ENCODE peak calls at places on chromosome 9, in six cellular contexts. Q, A, M, T, B and L are unnamed samples.

GRCh38 chr9:131289301-131290038 is at the start of gene PLPP7:
- DNase-seq in Q (peak; percentile 53), A (no peak), M (peak; percentile 56), T (no peak), B (peak; percentile 48), L (peak; percentile 77)

GRCh38 chr9:131824175-131824594 is 84.3 kb upstream of the RAPGEF1 start:
- DNase-seq in Q (no peak), A (no peak), M (no peak), T (no peak), B (no peak), L (no peak)

GRCh38 chr9:32430720-32431119 is 46.3 kb downstream of the ACO1 start:
- DNase-seq in Q (no peak), A (no peak), M (no peak), T (no peak), B (peak; percentile 73), L (no peak)

GRCh38 chr9:91089405-91090131 is 272.1 kb downstream of the AUH start:
- DNase-seq in Q (peak; percentile 52), A (peak; percentile 59), M (no peak), T (no peak), B (peak; percentile 73), L (no peak)

GRCh38 chr9:135604437-135605237 is 34.7 kb downstream of the GLT6D1 start:
- DNase-seq in Q (no peak), A (no peak), M (no peak), T (no peak), B (no peak), L (peak; percentile 47)

GRCh38 chr9:31519424-31519823 is 865.0 kb upstream of the ACO1 start:
- DNase-seq in Q (no peak), A (no peak), M (no peak), T (no peak), B (no peak), L (no peak)

GRCh38 chr9:34993502-34994428 is 4.2 kb downstream of the DNAJB5 start:
- DNase-seq in Q (no peak), A (no peak), M (no peak), T (no peak), B (peak; percentile 61), L (no peak)

GRCh38 chr9:91177661-91178280 is 183.9 kb downstream of the AUH start:
- DNase-seq in Q (no peak), A (no peak), M (no peak), T (no peak), B (peak; percentile 65), L (peak; percentile 24)

GRCh38 chr9:113573303-113573958 is 109.9 kb downstream of the RGS3 start:
- DNase-seq in Q (no peak), A (no peak), M (no peak), T (no peak), B (no peak), L (no peak)

GRCh38 chr9:32581512-32582143 is 8.7 kb upstream of the NDUFB6 start:
- DNase-seq in Q (peak; percentile 61), A (peak; percentile 78), M (no peak), T (peak; percentile 71), B (peak; percentile 67), L (peak; percentile 49)

GRCh38 chr9:1052908-1053590 is 2.9 kb downstream of the DMRT2 start:
- DNase-seq in Q (no peak), A (no peak), M (no peak), T (no peak), B (no peak), L (no peak)

GRCh38 chr9:81879501-81879916 is 48.7 kb upstream of the SPATA31D4 start:
- DNase-seq in Q (no peak), A (no peak), M (no peak), T (no peak), B (peak; percentile 46), L (no peak)

GRCh38 chr9:69395718-69396117 is 70.7 kb downstream of the ENTREP1 start:
- DNase-seq in Q (no peak), A (no peak), M (no peak), T (no peak), B (no peak), L (no peak)

GRCh38 chr9:113349434-113350337 is at the start of gene BSPRY:
- DNase-seq in Q (no peak), A (no peak), M (peak; percentile 54), T (peak; percentile 18), B (no peak), L (no peak)

GRCh38 chr9:107249131-107249533 is 33.9 kb upstream of the RAD23B start:
- DNase-seq in Q (peak; percentile 94), A (peak; percentile 57), M (no peak), T (no peak), B (peak; percentile 46), L (no peak)

GRCh38 chr9:128762664-128763449 is 8.9 kb downstream of the ZER1 start:
- DNase-seq in Q (peak; percentile 75), A (no peak), M (no peak), T (no peak), B (no peak), L (no peak)

GRCh38 chr9:23464275-23464674 is 361.8 kb downstream of the ELAVL2 start:
- DNase-seq in Q (no peak), A (no peak), M (no peak), T (no peak), B (no peak), L (no peak)

GRCh38 chr9:107819772-107820171 is 330.2 kb upstream of the KLF4 start:
- DNase-seq in Q (no peak), A (no peak), M (no peak), T (no peak), B (no peak), L (no peak)

GRCh38 chr9:106953166-106953565 is 90.2 kb downstream of the ZNF462 start:
- DNase-seq in Q (no peak), A (peak; percentile 50), M (no peak), T (no peak), B (peak; percentile 88), L (no peak)

GRCh38 chr9:132404228-132404881 is 2.3 kb downstream of the TTF1 start:
- DNase-seq in Q (no peak), A (no peak), M (no peak), T (no peak), B (no peak), L (no peak)

GRCh38 chr9:8338249-8338721 is 538.7 kb upstream of the DMAC1 start:
- DNase-seq in Q (no peak), A (no peak), M (no peak), T (no peak), B (peak; percentile 7), L (no peak)

GRCh38 chr9:108156270-108156998 is 666.9 kb upstream of the KLF4 start:
- DNase-seq in Q (no peak), A (peak; percentile 55), M (peak; percentile 57), T (peak; percentile 29), B (no peak), L (no peak)

GRCh38 chr9:120438111-120438510 is 141.9 kb downstream of the CDK5RAP2 start:
- DNase-seq in Q (no peak), A (no peak), M (no peak), T (no peak), B (peak; percentile 41), L (no peak)

GRCh38 chr9:34203275-34204010 is 24.6 kb downstream of the UBAP1 start:
- DNase-seq in Q (no peak), A (no peak), M (no peak), T (no peak), B (no peak), L (no peak)

DNA sequence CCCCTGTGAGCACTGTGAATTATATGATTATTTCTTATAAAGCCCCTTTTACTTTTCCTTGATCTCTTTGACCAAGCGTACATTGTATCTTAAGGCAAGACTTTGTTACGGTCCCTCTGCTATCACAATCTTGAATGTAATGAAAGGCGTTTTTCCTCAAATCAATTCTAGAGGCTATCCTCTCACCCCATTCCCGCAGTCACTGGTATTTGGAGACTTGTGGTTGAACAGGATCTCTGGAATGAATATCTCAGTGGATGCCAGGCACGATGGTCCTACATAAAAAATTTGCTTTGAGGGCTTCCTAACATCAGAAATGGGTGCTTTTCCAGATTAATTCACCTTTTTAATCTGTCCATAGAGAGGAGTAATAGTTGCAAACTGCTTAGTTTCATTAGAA is 151.4 kb upstream of the PAPPA start:
- DNase-seq in Q (no peak), A (no peak), M (no peak), T (no peak), B (no peak), L (no peak)
- TF ChIP-seq CEBPB in Q (no peak), A (no peak), M (no peak), T (no peak), B (no peak), L (no peak)

GRCh38 chr9:78121488-78121887 is 89.9 kb upstream of the GNAQ start:
- DNase-seq in Q (peak; percentile 36), A (peak; percentile 55), M (peak; percentile 39), T (peak; percentile 35), B (peak; percentile 58), L (peak; percentile 83)
- TF ChIP-seq CEBPB in Q (no peak), A (no peak), M (no peak), T (no peak), B (no peak), L (no peak)

DNA sequence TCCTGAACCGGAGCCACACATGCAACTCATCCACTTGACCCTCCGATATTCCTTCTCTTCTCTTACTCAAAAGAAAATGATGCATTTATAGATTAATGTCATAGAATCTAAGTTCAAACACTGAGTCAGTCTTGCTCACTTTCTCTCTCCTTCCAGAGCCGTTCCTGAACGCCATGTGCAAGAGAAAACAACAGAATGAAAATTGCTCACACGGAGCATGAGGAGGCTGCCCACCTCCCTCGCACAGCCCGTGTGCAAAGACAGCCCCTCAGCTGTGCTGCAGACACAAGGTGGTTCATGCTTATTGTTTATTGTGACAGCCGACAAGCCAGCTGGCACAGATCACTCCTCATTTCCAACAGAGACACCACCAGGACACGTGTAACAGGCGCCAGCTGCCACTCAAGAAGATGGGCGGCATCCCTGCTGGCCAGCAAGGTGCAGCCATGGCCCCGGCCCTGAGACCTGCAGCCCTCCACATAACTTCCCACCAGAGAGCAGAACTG is 290.8 kb downstream of the GLIS3 start:
- DNase-seq in Q (no peak), A (no peak), M (no peak), T (no peak), B (peak; percentile 81), L (no peak)
- TF ChIP-seq CEBPB in Q (no peak), A (no peak), M (no peak), T (no peak), B (no peak), L (no peak)

GRCh38 chr9:99134893-99135341 is 30.0 kb downstream of the TGFBR1 start:
- DNase-seq in Q (no peak), A (no peak), M (no peak), T (no peak), B (peak; percentile 78), L (no peak)

GRCh38 chr9:99133145-99133544 is 28.2 kb downstream of the TGFBR1 start:
- DNase-seq in Q (no peak), A (no peak), M (no peak), T (no peak), B (no peak), L (no peak)

GRCh38 chr9:99137225-99137624 is 32.3 kb downstream of the TGFBR1 start:
- DNase-seq in Q (no peak), A (no peak), M (no peak), T (no peak), B (no peak), L (no peak)

GRCh38 chr9:99138424-99139284 is 33.7 kb downstream of the TGFBR1 start:
- DNase-seq in Q (no peak), A (no peak), M (no peak), T (no peak), B (no peak), L (no peak)

DNA sequence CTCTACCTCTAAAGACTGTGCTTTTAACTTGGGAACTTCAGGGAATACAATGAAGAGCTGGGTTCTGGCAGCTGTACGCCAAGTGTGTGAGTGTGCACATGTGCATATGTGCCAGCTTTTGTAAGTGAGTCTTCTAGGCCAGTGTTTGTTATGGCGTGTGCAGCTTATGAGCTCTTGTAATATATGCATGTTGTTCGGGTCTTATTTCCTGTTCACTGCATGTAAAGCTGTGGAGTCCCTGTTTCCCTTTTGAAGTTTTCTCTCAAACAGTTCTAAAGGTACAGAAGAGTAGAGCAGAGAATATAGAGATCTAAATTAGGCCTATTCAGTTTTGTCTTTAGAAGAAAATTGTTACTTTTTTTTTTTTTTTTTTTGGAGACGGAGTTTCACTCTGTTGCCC is 30.6 kb downstream of the TGFBR1 start:
- DNase-seq in Q (no peak), A (no peak), M (no peak), T (no peak), B (no peak), L (no peak)
- TF ChIP-seq CEBPB in Q (no peak), A (no peak), M (no peak), T (no peak), B (no peak), L (no peak)